ENCODE peak calls at places on chromosomes 13 and 19, in five cellular contexts. B is stimulated activated CD4-positive, alpha-beta T cell treated with anti-CD3 and anti-CD28 coated beads, Interleukin-4, amount 100 ng/mL, for 24 hours; T is ascending aorta; R is NCI-H524; D is neural crest cell. Y is an unnamed sample.
A peak's percentile ranks its signal among the peaks of the same experiment; 100 is the strongest.

GRCh38 chr13:107266657-107267056 is 698.7 kb upstream of the ARGLU1 start:
- DNase-seq in B (no peak), R (no peak), T (no peak), D (no peak), Y (peak; percentile 67)

GRCh38 chr19:38003427-38004099 is 96.6 kb downstream of the SIPA1L3 start:
- DNase-seq in T (no peak), R (peak; percentile 68), B (no peak), D (peak; percentile 43), Y (peak; percentile 93)

GRCh38 chr13:49220035-49220855 is at the start of gene MLNR:
- DNase-seq in T (no peak), R (no peak), D (peak; percentile 33), B (peak; percentile 47), Y (no peak)

GRCh38 chr13:33744589-33745369 is 73.2 kb upstream of the RFC3 start:
- DNase-seq in R (no peak), D (no peak), T (no peak), B (no peak), Y (no peak)

GRCh38 chr13:99425485-99426341 is 75.6 kb upstream of the TM9SF2 start:
- DNase-seq in B (peak; percentile 42), T (no peak), D (no peak), R (no peak), Y (no peak)

GRCh38 chr13:103772576-103772975 is 706.4 kb upstream of the SLC10A2 start:
- DNase-seq in T (no peak), B (no peak), R (no peak), D (no peak), Y (no peak)

GRCh38 chr19:33430674-33431277 is 57.3 kb downstream of the CEBPG start:
- DNase-seq in T (no peak), B (peak; percentile 63), D (peak; percentile 82), R (peak; percentile 85), Y (peak; percentile 39)

GRCh38 chr19:19860756-19861390 is 4.8 kb upstream of the ZNF253 start:
- DNase-seq in T (no peak), R (no peak), D (no peak), B (peak; percentile 19), Y (no peak)

GRCh38 chr19:18205180-18205915 is 1.5 kb upstream of the RAB3A start:
- DNase-seq in D (peak; percentile 48), R (peak; percentile 58), B (peak; percentile 60), T (peak; percentile 63), Y (peak; percentile 25)

GRCh38 chr19:50300814-50301606 is 28.2 kb downstream of the KCNC3 start:
- DNase-seq in D (no peak), R (no peak), B (peak; percentile 35), T (no peak), Y (peak; percentile 77)

GRCh38 chr13:46179576-46180368 is 2.2 kb downstream of the LCP1 start:
- DNase-seq in D (no peak), B (peak; percentile 79), R (no peak), T (no peak), Y (no peak)